ENCODE peak calls at places on chromosomes 3 and 15, in nine cellular contexts. One of them, this sample, is unnamed.
A peak's percentile ranks its signal among the peaks of the same experiment; 100 is the strongest.

GRCh38 chr3:126557415-126557745 is 1.4 kb downstream of the C3orf22 start:
- DNase-seq in fibroblast of the aortic adventitia: no peak
- DNase-seq in amniotic stem cell: no peak
- DNase-seq in dorsolateral prefrontal cortex: no peak
- DNase-seq in effector CD4-positive, alpha-beta T cell: no peak
- DNase-seq in HTR-8/SVneo: no peak
- DNase-seq in ELF-1: no peak
- DNase-seq in NCI-H2081: no peak
- DNase-seq in stimulated activated CD4-positive, alpha-beta T cell treated with anti-CD3 and anti-CD28 coated beads, Interleukin-2, amount 100 ng/mL, for 48 hours: no peak
- DNase-seq in this sample: no peak

GRCh38 chr3:131075632-131076328 is 49.1 kb downstream of the NEK11 start:
- DNase-seq in ELF-1: no peak
- DNase-seq in effector CD4-positive, alpha-beta T cell: no peak
- DNase-seq in HTR-8/SVneo: no peak
- DNase-seq in NCI-H2081: no peak
- DNase-seq in dorsolateral prefrontal cortex: no peak
- DNase-seq in stimulated activated CD4-positive, alpha-beta T cell treated with anti-CD3 and anti-CD28 coated beads, Interleukin-2, amount 100 ng/mL, for 48 hours: no peak
- DNase-seq in fibroblast of the aortic adventitia: no peak
- DNase-seq in amniotic stem cell: no peak
- DNase-seq in this sample: no peak

GRCh38 chr3:179015551-179016020 is 56.0 kb downstream of the ZMAT3 start:
- DNase-seq in fibroblast of the aortic adventitia: peak; percentile 86
- DNase-seq in dorsolateral prefrontal cortex: peak; percentile 31
- DNase-seq in amniotic stem cell: peak; percentile 30
- DNase-seq in effector CD4-positive, alpha-beta T cell: peak; percentile 54
- DNase-seq in stimulated activated CD4-positive, alpha-beta T cell treated with anti-CD3 and anti-CD28 coated beads, Interleukin-2, amount 100 ng/mL, for 48 hours: peak; percentile 65
- DNase-seq in HTR-8/SVneo: peak; percentile 42
- DNase-seq in NCI-H2081: peak; percentile 88
- DNase-seq in ELF-1: peak; percentile 59
- DNase-seq in this sample: peak; percentile 77

GRCh38 chr3:77620009-77620408 is 580.1 kb downstream of the ROBO2 start:
- DNase-seq in amniotic stem cell: no peak
- DNase-seq in NCI-H2081: no peak
- DNase-seq in stimulated activated CD4-positive, alpha-beta T cell treated with anti-CD3 and anti-CD28 coated beads, Interleukin-2, amount 100 ng/mL, for 48 hours: no peak
- DNase-seq in HTR-8/SVneo: no peak
- DNase-seq in fibroblast of the aortic adventitia: no peak
- DNase-seq in ELF-1: no peak
- DNase-seq in effector CD4-positive, alpha-beta T cell: no peak
- DNase-seq in dorsolateral prefrontal cortex: no peak
- DNase-seq in this sample: no peak

GRCh38 chr3:170467007-170467406 is 48.3 kb downstream of the CLDN11 start:
- DNase-seq in dorsolateral prefrontal cortex: peak; percentile 18
- DNase-seq in NCI-H2081: no peak
- DNase-seq in effector CD4-positive, alpha-beta T cell: no peak
- DNase-seq in fibroblast of the aortic adventitia: no peak
- DNase-seq in ELF-1: no peak
- DNase-seq in stimulated activated CD4-positive, alpha-beta T cell treated with anti-CD3 and anti-CD28 coated beads, Interleukin-2, amount 100 ng/mL, for 48 hours: no peak
- DNase-seq in amniotic stem cell: no peak
- DNase-seq in HTR-8/SVneo: no peak
- DNase-seq in this sample: no peak

GRCh38 chr3:31610700-31611275 is 78.1 kb downstream of the STT3B start:
- DNase-seq in amniotic stem cell: peak; percentile 20
- DNase-seq in ELF-1: no peak
- DNase-seq in fibroblast of the aortic adventitia: peak; percentile 71
- DNase-seq in NCI-H2081: peak; percentile 21
- DNase-seq in HTR-8/SVneo: peak; percentile 22
- DNase-seq in stimulated activated CD4-positive, alpha-beta T cell treated with anti-CD3 and anti-CD28 coated beads, Interleukin-2, amount 100 ng/mL, for 48 hours: no peak
- DNase-seq in dorsolateral prefrontal cortex: no peak
- DNase-seq in effector CD4-positive, alpha-beta T cell: no peak
- DNase-seq in this sample: peak; percentile 28

GRCh38 chr15:90645873-90646605 is 71.1 kb upstream of the BLM start:
- DNase-seq in HTR-8/SVneo: no peak
- DNase-seq in ELF-1: no peak
- DNase-seq in NCI-H2081: no peak
- DNase-seq in amniotic stem cell: no peak
- DNase-seq in stimulated activated CD4-positive, alpha-beta T cell treated with anti-CD3 and anti-CD28 coated beads, Interleukin-2, amount 100 ng/mL, for 48 hours: no peak
- DNase-seq in fibroblast of the aortic adventitia: no peak
- DNase-seq in dorsolateral prefrontal cortex: peak; percentile 43
- DNase-seq in effector CD4-positive, alpha-beta T cell: no peak
- DNase-seq in this sample: no peak

GRCh38 chr3:4957978-4958377 is 21.3 kb upstream of the BHLHE40 start:
- DNase-seq in dorsolateral prefrontal cortex: no peak
- DNase-seq in NCI-H2081: no peak
- DNase-seq in effector CD4-positive, alpha-beta T cell: no peak
- DNase-seq in fibroblast of the aortic adventitia: no peak
- DNase-seq in ELF-1: no peak
- DNase-seq in amniotic stem cell: no peak
- DNase-seq in stimulated activated CD4-positive, alpha-beta T cell treated with anti-CD3 and anti-CD28 coated beads, Interleukin-2, amount 100 ng/mL, for 48 hours: no peak
- DNase-seq in HTR-8/SVneo: no peak
- DNase-seq in this sample: peak; percentile 30

GRCh38 chr3:143668385-143668784 is 179.9 kb downstream of the SLC9A9 start:
- DNase-seq in NCI-H2081: no peak
- DNase-seq in stimulated activated CD4-positive, alpha-beta T cell treated with anti-CD3 and anti-CD28 coated beads, Interleukin-2, amount 100 ng/mL, for 48 hours: no peak
- DNase-seq in HTR-8/SVneo: no peak
- DNase-seq in effector CD4-positive, alpha-beta T cell: no peak
- DNase-seq in amniotic stem cell: no peak
- DNase-seq in fibroblast of the aortic adventitia: no peak
- DNase-seq in dorsolateral prefrontal cortex: no peak
- DNase-seq in ELF-1: no peak
- DNase-seq in this sample: no peak

GRCh38 chr15:47409038-47409437 is 308.3 kb upstream of the SEMA6D start:
- DNase-seq in amniotic stem cell: no peak
- DNase-seq in effector CD4-positive, alpha-beta T cell: no peak
- DNase-seq in stimulated activated CD4-positive, alpha-beta T cell treated with anti-CD3 and anti-CD28 coated beads, Interleukin-2, amount 100 ng/mL, for 48 hours: no peak
- DNase-seq in dorsolateral prefrontal cortex: no peak
- DNase-seq in ELF-1: no peak
- DNase-seq in NCI-H2081: no peak
- DNase-seq in fibroblast of the aortic adventitia: no peak
- DNase-seq in HTR-8/SVneo: no peak
- DNase-seq in this sample: no peak

GRCh38 chr3:190514163-190515153 is 573 bp downstream of the IL1RAP start:
- DNase-seq in HTR-8/SVneo: no peak
- DNase-seq in stimulated activated CD4-positive, alpha-beta T cell treated with anti-CD3 and anti-CD28 coated beads, Interleukin-2, amount 100 ng/mL, for 48 hours: peak; percentile 17
- DNase-seq in amniotic stem cell: no peak
- DNase-seq in effector CD4-positive, alpha-beta T cell: peak; percentile 14
- DNase-seq in ELF-1: peak; percentile 39
- DNase-seq in dorsolateral prefrontal cortex: peak; percentile 5
- DNase-seq in fibroblast of the aortic adventitia: peak; percentile 63
- DNase-seq in NCI-H2081: no peak
- DNase-seq in this sample: peak; percentile 60

GRCh38 chr3:172749201-172749965 is 1.1 kb upstream of the ECT2 start:
- DNase-seq in HTR-8/SVneo: peak; percentile 52
- DNase-seq in stimulated activated CD4-positive, alpha-beta T cell treated with anti-CD3 and anti-CD28 coated beads, Interleukin-2, amount 100 ng/mL, for 48 hours: no peak
- DNase-seq in NCI-H2081: peak; percentile 76
- DNase-seq in fibroblast of the aortic adventitia: peak; percentile 99
- DNase-seq in effector CD4-positive, alpha-beta T cell: no peak
- DNase-seq in dorsolateral prefrontal cortex: no peak
- DNase-seq in amniotic stem cell: peak; percentile 71
- DNase-seq in ELF-1: no peak
- DNase-seq in this sample: no peak

GRCh38 chr3:36688815-36689214 is 75.5 kb downstream of the DCLK3 start:
- DNase-seq in fibroblast of the aortic adventitia: no peak
- DNase-seq in ELF-1: no peak
- DNase-seq in NCI-H2081: no peak
- DNase-seq in effector CD4-positive, alpha-beta T cell: no peak
- DNase-seq in HTR-8/SVneo: no peak
- DNase-seq in stimulated activated CD4-positive, alpha-beta T cell treated with anti-CD3 and anti-CD28 coated beads, Interleukin-2, amount 100 ng/mL, for 48 hours: no peak
- DNase-seq in dorsolateral prefrontal cortex: no peak
- DNase-seq in amniotic stem cell: no peak
- DNase-seq in this sample: peak; percentile 47

GRCh38 chr3:124671123-124671522 is 59.1 kb upstream of the UMPS start:
- DNase-seq in dorsolateral prefrontal cortex: no peak
- DNase-seq in stimulated activated CD4-positive, alpha-beta T cell treated with anti-CD3 and anti-CD28 coated beads, Interleukin-2, amount 100 ng/mL, for 48 hours: no peak
- DNase-seq in ELF-1: no peak
- DNase-seq in amniotic stem cell: no peak
- DNase-seq in effector CD4-positive, alpha-beta T cell: no peak
- DNase-seq in fibroblast of the aortic adventitia: no peak
- DNase-seq in NCI-H2081: no peak
- DNase-seq in HTR-8/SVneo: no peak
- DNase-seq in this sample: no peak

GRCh38 chr3:95815828-95816227 is 998.6 kb upstream of the EPHA6 start:
- DNase-seq in fibroblast of the aortic adventitia: peak; percentile 20
- DNase-seq in stimulated activated CD4-positive, alpha-beta T cell treated with anti-CD3 and anti-CD28 coated beads, Interleukin-2, amount 100 ng/mL, for 48 hours: no peak
- DNase-seq in amniotic stem cell: no peak
- DNase-seq in HTR-8/SVneo: no peak
- DNase-seq in NCI-H2081: no peak
- DNase-seq in ELF-1: peak; percentile 47
- DNase-seq in effector CD4-positive, alpha-beta T cell: no peak
- DNase-seq in dorsolateral prefrontal cortex: no peak
- DNase-seq in this sample: no peak

GRCh38 chr3:126026277-126026751 is 57.3 kb downstream of the ROPN1B start:
- DNase-seq in ELF-1: no peak
- DNase-seq in dorsolateral prefrontal cortex: no peak
- DNase-seq in stimulated activated CD4-positive, alpha-beta T cell treated with anti-CD3 and anti-CD28 coated beads, Interleukin-2, amount 100 ng/mL, for 48 hours: no peak
- DNase-seq in fibroblast of the aortic adventitia: no peak
- DNase-seq in NCI-H2081: no peak
- DNase-seq in amniotic stem cell: no peak
- DNase-seq in HTR-8/SVneo: no peak
- DNase-seq in effector CD4-positive, alpha-beta T cell: no peak
- DNase-seq in this sample: no peak

GRCh38 chr15:38671675-38672141 is 107.1 kb upstream of the RASGRP1 start:
- DNase-seq in NCI-H2081: no peak
- DNase-seq in amniotic stem cell: no peak
- DNase-seq in dorsolateral prefrontal cortex: no peak
- DNase-seq in effector CD4-positive, alpha-beta T cell: peak; percentile 50
- DNase-seq in stimulated activated CD4-positive, alpha-beta T cell treated with anti-CD3 and anti-CD28 coated beads, Interleukin-2, amount 100 ng/mL, for 48 hours: no peak
- DNase-seq in ELF-1: no peak
- DNase-seq in HTR-8/SVneo: no peak
- DNase-seq in fibroblast of the aortic adventitia: no peak
- DNase-seq in this sample: no peak

GRCh38 chr3:129305592-129306091 is 27.0 kb downstream of the HMCES start:
- DNase-seq in amniotic stem cell: peak; percentile 77
- DNase-seq in fibroblast of the aortic adventitia: peak; percentile 89
- DNase-seq in HTR-8/SVneo: no peak
- DNase-seq in ELF-1: peak; percentile 99
- DNase-seq in stimulated activated CD4-positive, alpha-beta T cell treated with anti-CD3 and anti-CD28 coated beads, Interleukin-2, amount 100 ng/mL, for 48 hours: no peak
- DNase-seq in effector CD4-positive, alpha-beta T cell: peak; percentile 14
- DNase-seq in NCI-H2081: peak; percentile 27
- DNase-seq in dorsolateral prefrontal cortex: no peak
- DNase-seq in this sample: peak; percentile 98

GRCh38 chr3:121443456-121443855 is 102.3 kb downstream of the POLQ start:
- DNase-seq in ELF-1: no peak
- DNase-seq in amniotic stem cell: no peak
- DNase-seq in stimulated activated CD4-positive, alpha-beta T cell treated with anti-CD3 and anti-CD28 coated beads, Interleukin-2, amount 100 ng/mL, for 48 hours: no peak
- DNase-seq in HTR-8/SVneo: no peak
- DNase-seq in NCI-H2081: no peak
- DNase-seq in effector CD4-positive, alpha-beta T cell: no peak
- DNase-seq in dorsolateral prefrontal cortex: no peak
- DNase-seq in fibroblast of the aortic adventitia: no peak
- DNase-seq in this sample: no peak

GRCh38 chr3:64977308-64978100 is 289.7 kb upstream of the ADAMTS9 start:
- DNase-seq in dorsolateral prefrontal cortex: no peak
- DNase-seq in stimulated activated CD4-positive, alpha-beta T cell treated with anti-CD3 and anti-CD28 coated beads, Interleukin-2, amount 100 ng/mL, for 48 hours: no peak
- DNase-seq in fibroblast of the aortic adventitia: peak; percentile 1
- DNase-seq in HTR-8/SVneo: no peak
- DNase-seq in NCI-H2081: no peak
- DNase-seq in amniotic stem cell: peak; percentile 53
- DNase-seq in ELF-1: peak; percentile 84
- DNase-seq in effector CD4-positive, alpha-beta T cell: no peak
- DNase-seq in this sample: no peak

This sample was measured in neural progenitor cell.